ENCODE peak calls at places on chromosomes 7 and 10, in nine cellular contexts. One of them, this sample, is unnamed.

GRCh38 chr10:57654856-57655255 is 612.8 kb downstream of the IPMK start:
- DNase-seq in endothelial cell of umbilical vein: no peak
- DNase-seq in transverse colon: no peak
- DNase-seq in A549: no peak
- DNase-seq in dorsolateral prefrontal cortex: no peak
- DNase-seq in lung: no peak
- DNase-seq in GM23248: no peak
- DNase-seq in tibial nerve: no peak
- DNase-seq in fibroblast of lung: no peak
- DNase-seq in this sample: no peak

GRCh38 chr10:25493122-25493893 is 318.5 kb downstream of the GPR158 start:
- DNase-seq in fibroblast of lung: peak
- DNase-seq in lung: no peak
- DNase-seq in A549: peak
- DNase-seq in dorsolateral prefrontal cortex: no peak
- DNase-seq in endothelial cell of umbilical vein: peak
- DNase-seq in transverse colon: no peak
- DNase-seq in tibial nerve: no peak
- DNase-seq in GM23248: peak
- DNase-seq in this sample: peak

GRCh38 chr7:95026421-95027072 is 119.2 kb downstream of the PPP1R9A start:
- DNase-seq in endothelial cell of umbilical vein: no peak
- DNase-seq in GM23248: no peak
- DNase-seq in dorsolateral prefrontal cortex: no peak
- DNase-seq in fibroblast of lung: no peak
- DNase-seq in transverse colon: no peak
- DNase-seq in A549: no peak
- DNase-seq in lung: no peak
- DNase-seq in tibial nerve: no peak
- DNase-seq in this sample: no peak

GRCh38 chr10:42149027-42149700 is 489.2 kb downstream of the ZNF33B start:
- DNase-seq in transverse colon: no peak
- DNase-seq in endothelial cell of umbilical vein: no peak
- DNase-seq in lung: no peak
- DNase-seq in GM23248: peak
- DNase-seq in fibroblast of lung: no peak
- DNase-seq in A549: no peak
- DNase-seq in tibial nerve: no peak
- DNase-seq in dorsolateral prefrontal cortex: no peak
- DNase-seq in this sample: peak

GRCh38 chr7:11130012-11130411 is 156.3 kb downstream of the PHF14 start:
- DNase-seq in endothelial cell of umbilical vein: peak
- DNase-seq in A549: no peak
- DNase-seq in fibroblast of lung: peak
- DNase-seq in lung: no peak
- DNase-seq in dorsolateral prefrontal cortex: no peak
- DNase-seq in transverse colon: no peak
- DNase-seq in GM23248: no peak
- DNase-seq in tibial nerve: no peak
- DNase-seq in this sample: peak

GRCh38 chr7:84083846-84084245 is 110.7 kb downstream of the SEMA3A start:
- DNase-seq in endothelial cell of umbilical vein: no peak
- DNase-seq in fibroblast of lung: no peak
- DNase-seq in tibial nerve: no peak
- DNase-seq in dorsolateral prefrontal cortex: no peak
- DNase-seq in transverse colon: no peak
- DNase-seq in A549: no peak
- DNase-seq in GM23248: no peak
- DNase-seq in lung: no peak
- DNase-seq in this sample: no peak

GRCh38 chr7:1231214-1232102 is 1.2 kb upstream of the UNCX start:
- DNase-seq in transverse colon: no peak
- DNase-seq in GM23248: no peak
- DNase-seq in A549: no peak
- DNase-seq in endothelial cell of umbilical vein: no peak
- DNase-seq in fibroblast of lung: no peak
- DNase-seq in dorsolateral prefrontal cortex: no peak
- DNase-seq in tibial nerve: no peak
- DNase-seq in lung: no peak
- DNase-seq in this sample: no peak

GRCh38 chr10:131920693-131921092 is 19.9 kb downstream of the PPP2R2D start:
- DNase-seq in transverse colon: no peak
- DNase-seq in dorsolateral prefrontal cortex: no peak
- DNase-seq in endothelial cell of umbilical vein: no peak
- DNase-seq in A549: no peak
- DNase-seq in lung: no peak
- DNase-seq in fibroblast of lung: no peak
- DNase-seq in GM23248: no peak
- DNase-seq in tibial nerve: no peak
- DNase-seq in this sample: no peak

GRCh38 chr10:18472977-18473376 is 178.4 kb downstream of the NSUN6 start:
- DNase-seq in transverse colon: no peak
- DNase-seq in endothelial cell of umbilical vein: no peak
- DNase-seq in tibial nerve: no peak
- DNase-seq in lung: no peak
- DNase-seq in A549: peak
- DNase-seq in fibroblast of lung: no peak
- DNase-seq in GM23248: no peak
- DNase-seq in dorsolateral prefrontal cortex: no peak
- DNase-seq in this sample: no peak

GRCh38 chr7:96548664-96549063 is 161.0 kb downstream of the SEM1 start:
- DNase-seq in fibroblast of lung: no peak
- DNase-seq in A549: peak
- DNase-seq in tibial nerve: no peak
- DNase-seq in transverse colon: no peak
- DNase-seq in endothelial cell of umbilical vein: no peak
- DNase-seq in GM23248: no peak
- DNase-seq in dorsolateral prefrontal cortex: no peak
- DNase-seq in lung: no peak
- DNase-seq in this sample: no peak

GRCh38 chr7:75716992-75717626 is 21.6 kb downstream of the HIP1 start:
- DNase-seq in lung: no peak
- DNase-seq in fibroblast of lung: peak
- DNase-seq in endothelial cell of umbilical vein: peak
- DNase-seq in A549: peak
- DNase-seq in transverse colon: no peak
- DNase-seq in tibial nerve: no peak
- DNase-seq in dorsolateral prefrontal cortex: no peak
- DNase-seq in GM23248: peak
- DNase-seq in this sample: no peak

GRCh38 chr10:34916368-34916767 is 101.3 kb upstream of the PARD3 start:
- DNase-seq in transverse colon: no peak
- DNase-seq in tibial nerve: peak
- DNase-seq in GM23248: peak
- DNase-seq in endothelial cell of umbilical vein: no peak
- DNase-seq in A549: no peak
- DNase-seq in fibroblast of lung: peak
- DNase-seq in dorsolateral prefrontal cortex: no peak
- DNase-seq in lung: no peak
- DNase-seq in this sample: no peak

DNA sequence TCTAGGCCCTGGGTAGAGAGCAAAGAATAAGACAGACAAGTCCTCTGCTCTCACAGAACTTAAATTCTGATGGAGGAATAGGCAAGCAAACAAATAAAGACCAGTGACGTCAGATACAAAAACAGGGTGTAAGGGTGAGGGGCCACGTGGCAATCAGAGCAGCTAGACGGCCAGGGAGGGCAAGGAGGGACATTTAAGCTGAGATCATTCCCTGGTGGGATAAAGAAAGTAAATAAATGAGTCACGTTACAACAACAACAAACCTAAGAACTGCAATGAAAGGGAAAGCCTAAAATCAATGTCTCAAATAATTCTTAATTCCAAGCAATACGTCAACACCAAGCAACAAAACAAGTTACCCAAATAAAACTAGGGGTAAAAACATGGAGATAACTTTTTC is 21.8 kb downstream of the STN1 start:
- DNase-seq in A549: peak
- DNase-seq in tibial nerve: no peak
- DNase-seq in endothelial cell of umbilical vein: peak
- DNase-seq in lung: no peak
- DNase-seq in fibroblast of lung: peak
- DNase-seq in GM23248: peak
- DNase-seq in dorsolateral prefrontal cortex: no peak
- DNase-seq in transverse colon: no peak
- DNase-seq in this sample: peak
- H3K27ac ChIP-seq in A549: peak
- H3K27ac ChIP-seq in tibial nerve: no peak
- H3K27ac ChIP-seq in endothelial cell of umbilical vein: peak
- H3K27ac ChIP-seq in lung: peak
- H3K27ac ChIP-seq in fibroblast of lung: peak
- H3K27ac ChIP-seq in GM23248: peak
- H3K27ac ChIP-seq in dorsolateral prefrontal cortex: no peak
- H3K27ac ChIP-seq in transverse colon: peak
- H3K27ac ChIP-seq in this sample: peak

GRCh38 chr7:142383826-142384507 is 126.1 kb upstream of the PRSS58 start:
- DNase-seq in fibroblast of lung: no peak
- DNase-seq in transverse colon: no peak
- DNase-seq in lung: no peak
- DNase-seq in GM23248: no peak
- DNase-seq in endothelial cell of umbilical vein: no peak
- DNase-seq in dorsolateral prefrontal cortex: no peak
- DNase-seq in tibial nerve: no peak
- DNase-seq in A549: no peak
- DNase-seq in this sample: no peak
- H3K4me3 ChIP-seq in fibroblast of lung: no peak
- H3K4me3 ChIP-seq in transverse colon: no peak
- H3K4me3 ChIP-seq in lung: no peak
- H3K4me3 ChIP-seq in GM23248: peak
- H3K4me3 ChIP-seq in endothelial cell of umbilical vein: no peak
- H3K4me3 ChIP-seq in dorsolateral prefrontal cortex: no peak
- H3K4me3 ChIP-seq in tibial nerve: no peak
- H3K4me3 ChIP-seq in A549: no peak
- H3K4me3 ChIP-seq in this sample: no peak

GRCh38 chr10:118752401-118752800 is 2.4 kb downstream of the CACUL1 start:
- DNase-seq in endothelial cell of umbilical vein: no peak
- DNase-seq in A549: no peak
- DNase-seq in lung: no peak
- DNase-seq in GM23248: no peak
- DNase-seq in fibroblast of lung: no peak
- DNase-seq in dorsolateral prefrontal cortex: no peak
- DNase-seq in transverse colon: no peak
- DNase-seq in tibial nerve: no peak
- DNase-seq in this sample: no peak
- H3K27ac ChIP-seq in endothelial cell of umbilical vein: no peak
- H3K27ac ChIP-seq in A549: no peak
- H3K27ac ChIP-seq in lung: no peak
- H3K27ac ChIP-seq in GM23248: no peak
- H3K27ac ChIP-seq in fibroblast of lung: no peak
- H3K27ac ChIP-seq in dorsolateral prefrontal cortex: no peak
- H3K27ac ChIP-seq in transverse colon: no peak
- H3K27ac ChIP-seq in tibial nerve: no peak
- H3K27ac ChIP-seq in this sample: no peak

DNA sequence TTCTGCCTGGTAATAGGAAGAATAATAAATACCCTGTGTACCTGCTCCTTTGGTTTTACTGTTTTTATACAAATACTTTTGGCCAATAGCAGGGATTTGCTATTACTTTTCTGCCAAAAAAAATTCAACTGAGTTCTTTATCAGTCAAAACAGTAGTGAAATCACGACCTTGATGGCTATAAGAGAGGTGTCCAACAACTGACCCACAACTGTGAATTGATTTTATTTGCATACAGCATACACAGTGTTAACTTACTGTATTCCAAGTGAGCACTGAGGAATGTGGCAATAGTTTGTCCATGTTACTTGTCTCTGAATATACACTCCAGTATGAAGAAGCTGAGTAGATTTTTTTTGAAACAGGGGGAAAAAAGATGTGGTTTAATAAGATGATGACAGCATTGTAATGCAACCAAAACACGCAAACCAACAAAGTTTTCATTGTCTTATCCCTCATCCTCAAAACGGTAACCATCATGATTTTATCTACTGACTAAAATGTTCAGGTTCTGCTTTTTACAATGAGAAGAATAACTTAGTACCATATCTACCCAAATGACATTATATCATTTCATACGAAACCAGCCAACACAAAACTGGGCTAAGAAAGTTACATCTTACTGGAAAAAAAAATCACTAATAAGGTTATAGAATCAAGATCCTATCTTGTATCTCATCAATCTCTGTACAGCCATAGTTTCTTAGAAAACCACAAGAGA is 63.3 kb downstream of the GSAP start:
- DNase-seq in transverse colon: no peak
- DNase-seq in dorsolateral prefrontal cortex: no peak
- DNase-seq in tibial nerve: no peak
- DNase-seq in fibroblast of lung: no peak
- DNase-seq in endothelial cell of umbilical vein: no peak
- DNase-seq in lung: no peak
- DNase-seq in GM23248: no peak
- DNase-seq in A549: no peak
- DNase-seq in this sample: no peak
- H3K4me3 ChIP-seq in transverse colon: no peak
- H3K4me3 ChIP-seq in dorsolateral prefrontal cortex: no peak
- H3K4me3 ChIP-seq in tibial nerve: no peak
- H3K4me3 ChIP-seq in fibroblast of lung: no peak
- H3K4me3 ChIP-seq in endothelial cell of umbilical vein: no peak
- H3K4me3 ChIP-seq in lung: no peak
- H3K4me3 ChIP-seq in GM23248: no peak
- H3K4me3 ChIP-seq in A549: no peak
- H3K4me3 ChIP-seq in this sample: no peak

DNA sequence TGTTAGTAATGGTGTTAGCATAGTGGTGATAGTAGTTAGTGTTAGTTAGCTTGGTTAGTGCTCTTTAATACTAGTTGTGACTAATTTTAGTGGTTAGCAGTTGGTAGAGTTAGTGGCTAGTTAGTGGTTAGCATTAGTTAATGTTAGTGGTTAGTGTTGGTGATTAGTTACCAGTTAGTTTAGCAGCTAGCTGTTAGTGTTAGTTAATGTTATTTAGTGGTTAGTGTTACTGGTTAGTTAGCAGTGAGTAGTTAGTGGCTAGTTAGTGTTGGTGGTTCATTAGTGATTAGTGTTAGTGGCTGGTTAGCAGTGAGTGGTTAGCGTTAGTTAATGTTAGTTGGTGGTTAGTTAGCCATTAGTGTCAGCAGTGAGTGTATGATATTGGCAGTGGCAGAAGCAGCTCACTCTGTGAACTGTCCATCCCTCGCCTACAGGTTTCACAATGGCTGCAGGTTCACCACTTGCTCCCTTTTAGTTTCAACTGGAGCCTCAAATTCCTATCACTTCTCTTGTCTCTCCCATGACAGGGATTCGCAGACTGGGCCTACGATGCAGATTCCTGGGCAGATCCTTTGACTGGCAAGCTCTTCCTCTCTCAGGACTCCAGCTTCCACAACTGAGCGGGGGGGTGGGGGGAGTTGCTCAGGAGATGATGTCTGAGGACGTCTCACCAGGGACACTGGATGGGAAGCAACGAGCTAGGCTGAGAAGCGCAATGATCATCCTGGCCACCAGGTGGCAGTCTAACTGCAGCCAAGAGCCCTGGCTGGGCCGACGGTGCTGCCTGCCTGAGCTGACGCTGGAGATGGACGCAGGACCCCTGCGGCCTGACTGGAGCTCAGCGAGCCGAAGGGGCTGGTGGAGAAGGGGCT is 19.5 kb downstream of the GHRHR start:
- DNase-seq in fibroblast of lung: peak
- DNase-seq in tibial nerve: peak
- DNase-seq in transverse colon: peak
- DNase-seq in A549: peak
- DNase-seq in GM23248: peak
- DNase-seq in dorsolateral prefrontal cortex: peak
- DNase-seq in endothelial cell of umbilical vein: peak
- DNase-seq in lung: peak
- DNase-seq in this sample: peak
- H3K27ac ChIP-seq in fibroblast of lung: no peak
- H3K27ac ChIP-seq in tibial nerve: no peak
- H3K27ac ChIP-seq in transverse colon: no peak
- H3K27ac ChIP-seq in A549: no peak
- H3K27ac ChIP-seq in GM23248: no peak
- H3K27ac ChIP-seq in dorsolateral prefrontal cortex: no peak
- H3K27ac ChIP-seq in endothelial cell of umbilical vein: no peak
- H3K27ac ChIP-seq in lung: no peak
- H3K27ac ChIP-seq in this sample: no peak